ENCODE peak calls at places on chromosomes 4 and X, in seven cellular contexts. O is left ventricle myocardium inferior, Y is left lung, W is cardiac fibroblast, R is choroid plexus epithelial cell, Q is ovary, P is tibial artery. H is an unnamed sample.

GRCh38 chr4:24799544-24800272 is 4.3 kb downstream of the SOD3 start:
- DNase-seq in O (no peak), Y (no peak), W (no peak), R (no peak), Q (peak; percentile 35), P (no peak), H (no peak)

GRCh38 chr4:178333355-178333754 is 891.1 kb upstream of the AGA start:
- DNase-seq in O (no peak), Y (no peak), W (no peak), R (no peak), Q (no peak), P (no peak), H (no peak)

GRCh38 chr4:120850048-120850599 is 72.4 kb downstream of the PRDM5 start:
- DNase-seq in O (no peak), Y (no peak), W (peak; percentile 66), R (peak; percentile 52), Q (no peak), P (no peak), H (no peak)

GRCh38 chrX:39985551-39985950 is 112.2 kb downstream of the BCOR start:
- DNase-seq in O (no peak), Y (no peak), W (no peak), R (no peak), Q (no peak), P (no peak), H (no peak)

GRCh38 chrX:2360731-2361130 is 140.0 kb downstream of the DHRSX start:
- DNase-seq in O (no peak), Y (no peak), W (peak; percentile 43), R (peak; percentile 15), Q (no peak), P (no peak), H (no peak)

GRCh38 chr4:86939123-86939522 is 4.3 kb downstream of the AFF1 start:
- DNase-seq in O (no peak), Y (no peak), W (no peak), R (no peak), Q (no peak), P (no peak), H (no peak)

GRCh38 chr4:2792396-2792710 is 532 bp upstream of the SH3BP2 start:
- DNase-seq in O (no peak), Y (peak; percentile 36), W (no peak), R (no peak), Q (no peak), P (no peak), H (no peak)

GRCh38 chr4:30718889-30719252 is 1.3 kb upstream of the PCDH7 start:
- DNase-seq in O (no peak), Y (no peak), W (peak; percentile 33), R (peak; percentile 60), Q (no peak), P (no peak), H (no peak)

GRCh38 chr4:38747629-38748028 is 35.2 kb downstream of the TLR10 start:
- DNase-seq in O (no peak), Y (no peak), W (no peak), R (no peak), Q (no peak), P (no peak), H (no peak)

GRCh38 chr4:34046580-34046979 is 2197.7 kb downstream of the ARAP2 start:
- DNase-seq in O (no peak), Y (no peak), W (peak; percentile 83), R (peak; percentile 77), Q (no peak), P (no peak), H (no peak)

GRCh38 chrX:130120746-130121504 is 10.6 kb upstream of the ELF4 start:
- DNase-seq in O (peak; percentile 69), Y (peak; percentile 80), W (peak; percentile 84), R (peak; percentile 77), Q (peak; percentile 80), P (peak; percentile 88), H (no peak)

GRCh38 chrX:23185951-23186350 is 148.7 kb upstream of the PTCHD1 start:
- DNase-seq in O (no peak), Y (no peak), W (no peak), R (no peak), Q (no peak), P (no peak), H (no peak)

GRCh38 chrX:12548746-12549145 is 242.5 kb upstream of the PRPS2 start:
- DNase-seq in O (no peak), Y (no peak), W (peak; percentile 52), R (peak; percentile 4), Q (no peak), P (no peak), H (no peak)

GRCh38 chr4:7857993-7858392 is 81.7 kb downstream of the AFAP1 start:
- DNase-seq in O (no peak), Y (no peak), W (no peak), R (no peak), Q (no peak), P (no peak), H (no peak)

GRCh38 chr4:7715251-7716014 is 224.2 kb downstream of the AFAP1 start:
- DNase-seq in O (no peak), Y (no peak), W (no peak), R (no peak), Q (no peak), P (no peak), H (no peak)

GRCh38 chrX:116749943-116750342 is 287.2 kb upstream of the CT83 start:
- DNase-seq in O (no peak), Y (no peak), W (no peak), R (no peak), Q (no peak), P (no peak), H (no peak)

GRCh38 chr4:4332529-4332928 is 42.5 kb downstream of the ZBTB49 start:
- DNase-seq in O (no peak), Y (no peak), W (no peak), R (no peak), Q (no peak), P (no peak), H (no peak)

GRCh38 chr4:150280081-150280950 is 202.1 kb downstream of the DCLK2 start:
- DNase-seq in O (no peak), Y (no peak), W (peak; percentile 83), R (peak; percentile 88), Q (no peak), P (no peak), H (no peak)

GRCh38 chr4:1359161-1359535 is 12.1 kb downstream of the UVSSA start:
- DNase-seq in O (no peak), Y (no peak), W (no peak), R (no peak), Q (no peak), P (no peak), H (no peak)

GRCh38 chrX:130083107-130083490 is 27.2 kb downstream of the ELF4 start:
- DNase-seq in O (no peak), Y (no peak), W (no peak), R (no peak), Q (no peak), P (no peak), H (no peak)

GRCh38 chr4:183355405-183355804 is 33.2 kb upstream of the CLDN24 start:
- DNase-seq in O (no peak), Y (no peak), W (peak; percentile 45), R (no peak), Q (no peak), P (no peak), H (no peak)

DNA sequence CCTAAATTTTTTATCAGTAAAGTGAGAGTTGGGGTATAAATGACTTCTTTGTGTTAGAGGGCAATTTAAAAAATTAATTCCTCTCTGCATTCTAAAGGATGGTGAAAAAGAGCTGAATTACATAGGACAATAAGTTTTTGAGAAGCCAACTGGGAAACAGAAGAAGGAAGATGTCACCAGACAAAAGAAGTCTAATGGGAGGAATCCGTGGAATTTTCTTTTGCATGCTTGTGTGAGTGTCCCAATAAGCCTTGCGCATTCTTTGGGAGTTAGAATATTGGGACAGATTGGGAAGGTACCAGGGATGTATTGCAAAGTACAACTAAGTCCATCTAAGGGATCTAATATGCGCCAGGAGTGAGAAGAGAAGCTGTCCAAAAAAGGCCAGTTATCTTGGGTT is 35.1 kb upstream of the NR3C2 start:
- DNase-seq in O (no peak), Y (no peak), W (no peak), R (no peak), Q (no peak), P (no peak), H (no peak)
- H3K4me3 ChIP-seq in O (no peak overlapping the region), Y (no peak overlapping the region), W (no peak overlapping the region), R (no peak overlapping the region), Q (no peak overlapping the region), P (no peak overlapping the region), H (no peak overlapping the region)

DNA sequence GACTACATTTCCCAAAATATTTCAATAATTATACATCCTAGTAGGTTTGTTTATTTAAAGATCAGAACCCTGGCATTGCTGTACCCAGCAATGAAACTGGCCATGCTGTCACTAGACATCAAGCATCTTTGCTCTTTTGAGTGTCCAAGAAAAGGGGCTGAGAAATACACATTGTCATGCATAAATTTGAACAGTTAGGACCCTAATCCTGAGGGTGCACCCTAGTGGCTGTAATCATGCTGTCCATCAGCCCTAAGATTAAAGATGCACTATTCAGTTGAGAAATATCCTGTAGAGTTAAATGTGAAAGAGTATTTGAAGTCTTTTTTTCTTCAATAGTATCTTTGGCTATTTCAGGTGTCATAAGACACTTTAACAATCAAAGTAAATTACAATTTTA is 108.8 kb downstream of the NFKB1 start:
- DNase-seq in O (no peak), Y (no peak), W (peak; percentile 24), R (peak; percentile 56), Q (no peak), P (no peak), H (no peak)
- TF ChIP-seq CTCF in O (peak; percentile 21), Y (no peak), W (peak; percentile 41), R (peak; percentile 68), Q (no peak), P (no peak), H (peak; percentile 44)

DNA sequence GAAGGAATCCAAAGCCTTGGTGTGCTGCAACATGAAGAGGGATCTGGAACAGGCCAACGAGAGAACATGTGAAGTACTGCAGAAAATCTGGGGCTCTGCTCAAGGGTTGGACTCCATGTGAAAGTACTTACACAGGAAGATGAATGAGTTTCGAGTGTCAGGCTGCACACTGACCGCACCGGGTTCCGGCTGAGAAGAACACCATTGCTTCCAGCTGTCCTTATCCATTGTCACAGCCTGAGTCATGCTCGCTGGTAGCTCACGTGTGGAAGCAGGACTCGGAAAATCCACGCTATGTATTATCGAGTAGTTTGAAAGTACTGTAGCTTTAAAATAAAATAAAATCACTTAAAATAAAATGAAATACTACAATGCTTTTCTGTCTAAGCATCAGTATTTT is 50.4 kb upstream of the TBL1X start:
- DNase-seq in O (no peak), Y (no peak), W (no peak), R (no peak), Q (no peak), P (no peak), H (no peak)
- H3K4me3 ChIP-seq in O (no peak overlapping the region), Y (no peak overlapping the region), W (no peak overlapping the region), R (no peak overlapping the region), Q (no peak overlapping the region), P (no peak overlapping the region), H (no peak overlapping the region)

GRCh38 chrX:103437147-103437873 is 61.0 kb downstream of the BEX3 start:
- DNase-seq in O (no peak), Y (no peak), W (peak; percentile 32), R (no peak), Q (no peak), P (no peak), H (no peak)

GRCh38 chrX:103440621-103441020 is 64.3 kb downstream of the BEX3 start:
- DNase-seq in O (no peak), Y (no peak), W (no peak), R (peak; percentile 44), Q (no peak), P (no peak), H (no peak)

GRCh38 chrX:103442536-103442901 is 66.2 kb downstream of the BEX3 start:
- DNase-seq in O (no peak), Y (no peak), W (peak; percentile 84), R (peak; percentile 85), Q (no peak), P (no peak), H (no peak)

GRCh38 chrX:103441878-103442535 is 65.7 kb downstream of the BEX3 start:
- DNase-seq in O (no peak), Y (no peak), W (no peak), R (no peak), Q (no peak), P (no peak), H (no peak)

GRCh38 chrX:103439161-103439560 is 62.8 kb downstream of the BEX3 start:
- DNase-seq in O (no peak), Y (no peak), W (no peak), R (no peak), Q (no peak), P (no peak), H (no peak)
- TF ChIP-seq CTCF in O (no peak), Y (no peak), W (no peak), R (no peak), Q (no peak), P (no peak), H (no peak)

H was measured in Panc1.